ENCODE peak calls at places on chromosomes 13 and 19, in seven cellular contexts. One of them, this sample, is unnamed.
A peak's percentile ranks its signal among the peaks of the same experiment; 100 is the strongest.

GRCh38 chr19:47257411-47258169 is 1.3 kb downstream of the CCDC9 start:
- DNase-seq in left cardiac atrium: peak; percentile 52
- DNase-seq in Calu3: no peak
- DNase-seq in heart left ventricle: no peak
- DNase-seq in frontal cortex: no peak
- DNase-seq in lower lobe of right lung: peak; percentile 51
- DNase-seq in AG10803: no peak
- DNase-seq in this sample: no peak

GRCh38 chr13:98092888-98093287 is 50.0 kb upstream of the FARP1 start:
- DNase-seq in left cardiac atrium: no peak
- DNase-seq in Calu3: no peak
- DNase-seq in heart left ventricle: no peak
- DNase-seq in frontal cortex: no peak
- DNase-seq in lower lobe of right lung: no peak
- DNase-seq in AG10803: no peak
- DNase-seq in this sample: no peak

GRCh38 chr13:96181886-96182285 is 92.0 kb downstream of the HS6ST3 start:
- DNase-seq in left cardiac atrium: no peak
- DNase-seq in Calu3: no peak
- DNase-seq in heart left ventricle: no peak
- DNase-seq in frontal cortex: no peak
- DNase-seq in lower lobe of right lung: no peak
- DNase-seq in AG10803: no peak
- DNase-seq in this sample: no peak

GRCh38 chr13:77309254-77309653 is 17.6 kb downstream of the MYCBP2 start:
- DNase-seq in left cardiac atrium: no peak
- DNase-seq in Calu3: no peak
- DNase-seq in heart left ventricle: no peak
- DNase-seq in frontal cortex: no peak
- DNase-seq in lower lobe of right lung: no peak
- DNase-seq in AG10803: no peak
- DNase-seq in this sample: peak; percentile 27

GRCh38 chr13:113531041-113531873 is 40.7 kb upstream of the DCUN1D2 start:
- DNase-seq in left cardiac atrium: no peak
- DNase-seq in Calu3: no peak
- DNase-seq in heart left ventricle: no peak
- DNase-seq in frontal cortex: no peak
- DNase-seq in lower lobe of right lung: peak; percentile 37
- DNase-seq in AG10803: no peak
- DNase-seq in this sample: no peak

GRCh38 chr19:37902668-37903067 is 3.7 kb downstream of the WDR87 start:
- DNase-seq in left cardiac atrium: peak; percentile 80
- DNase-seq in Calu3: peak; percentile 93
- DNase-seq in heart left ventricle: peak; percentile 78
- DNase-seq in frontal cortex: peak; percentile 74
- DNase-seq in lower lobe of right lung: peak; percentile 79
- DNase-seq in AG10803: peak; percentile 62
- DNase-seq in this sample: peak; percentile 84

GRCh38 chr13:51684076-51684475 is 99.8 kb downstream of the WDFY2 start:
- DNase-seq in left cardiac atrium: no peak
- DNase-seq in Calu3: no peak
- DNase-seq in heart left ventricle: no peak
- DNase-seq in frontal cortex: no peak
- DNase-seq in lower lobe of right lung: no peak
- DNase-seq in AG10803: peak; percentile 87
- DNase-seq in this sample: peak; percentile 29

GRCh38 chr19:16447015-16447384 is 24.8 kb downstream of the EPS15L1 start:
- DNase-seq in left cardiac atrium: peak; percentile 80
- DNase-seq in Calu3: peak; percentile 65
- DNase-seq in heart left ventricle: peak; percentile 90
- DNase-seq in frontal cortex: no peak
- DNase-seq in lower lobe of right lung: peak; percentile 86
- DNase-seq in AG10803: peak; percentile 86
- DNase-seq in this sample: peak; percentile 93

GRCh38 chr19:1052349-1052967 is 12.6 kb downstream of the ABCA7 start:
- DNase-seq in left cardiac atrium: no peak
- DNase-seq in Calu3: no peak
- DNase-seq in heart left ventricle: no peak
- DNase-seq in frontal cortex: no peak
- DNase-seq in lower lobe of right lung: no peak
- DNase-seq in AG10803: no peak
- DNase-seq in this sample: no peak